ENCODE peak calls at places on chromosomes 4 and X, in five cellular contexts. Z, S, T, O and Y are unnamed samples.

GRCh38 chr4:46934731-46935130 is 25.7 kb upstream of the COX7B2 start:
- DNase-seq in Z (no peak), S (no peak), T (no peak), O (no peak), Y (no peak)

GRCh38 chr4:157994863-157995262 is 178.0 kb downstream of the GASK1B start:
- DNase-seq in Z (no peak), S (peak; percentile 30), T (no peak), O (no peak), Y (no peak)

GRCh38 chr4:73855406-73855805 is 2.3 kb downstream of the PF4V1 start:
- DNase-seq in Z (no peak), S (peak; percentile 43), T (no peak), O (no peak), Y (no peak)

GRCh38 chrX:120761810-120762209 is 113.9 kb downstream of the CT47B1 start:
- DNase-seq in Z (no peak), S (peak; percentile 79), T (peak; percentile 63), O (peak; percentile 5), Y (no peak)

GRCh38 chr4:168743576-168743975 is 246.7 kb downstream of the PALLD start:
- DNase-seq in Z (no peak), S (peak; percentile 45), T (no peak), O (peak; percentile 85), Y (no peak)

GRCh38 chrX:31499120-31499519 is 427.3 kb upstream of the FTHL17 start:
- DNase-seq in Z (no peak), S (peak; percentile 77), T (peak; percentile 49), O (peak; percentile 42), Y (no peak)

GRCh38 chrX:140765043-140765784 is 55.7 kb downstream of the LINC00632 start:
- DNase-seq in Z (no peak), S (peak; percentile 67), T (no peak), O (peak; percentile 62), Y (no peak)

GRCh38 chr4:7693237-7693608 is 246.4 kb downstream of the AFAP1 start:
- DNase-seq in Z (no peak), S (no peak), T (no peak), O (no peak), Y (peak; percentile 59)

GRCh38 chr4:48909697-48910096 is 3.1 kb upstream of the OCIAD2 start:
- DNase-seq in Z (no peak), S (peak; percentile 92), T (peak; percentile 98), O (peak; percentile 99), Y (no peak)

GRCh38 chrX:44105228-44105913 is 132.2 kb upstream of the NDP start:
- DNase-seq in Z (no peak), S (no peak), T (no peak), O (no peak), Y (no peak)

GRCh38 chr4:169372791-169373190 is 102.0 kb upstream of the SH3RF1 start:
- DNase-seq in Z (no peak), S (no peak), T (no peak), O (no peak), Y (no peak)

GRCh38 chr4:147822128-147822527 is 90.2 kb downstream of the ARHGAP10 start:
- DNase-seq in Z (peak; percentile 87), S (peak; percentile 98), T (no peak), O (peak; percentile 79), Y (no peak)

GRCh38 chrX:77493677-77494553 is 46.7 kb downstream of the FGF16 start:
- DNase-seq in Z (no peak), S (peak; percentile 30), T (peak; percentile 3), O (peak; percentile 88), Y (peak; percentile 76)

GRCh38 chr4:113476800-113477199 is 284.7 kb downstream of the CAMK2D start:
- DNase-seq in Z (no peak), S (no peak), T (no peak), O (peak; percentile 47), Y (no peak)

GRCh38 chr4:30181918-30182317 is 538.3 kb upstream of the PCDH7 start:
- DNase-seq in Z (no peak), S (no peak), T (no peak), O (no peak), Y (no peak)

GRCh38 chr4:152117501-152117900 is 356.7 kb upstream of the GATB start:
- DNase-seq in Z (no peak), S (no peak), T (no peak), O (no peak), Y (no peak)

GRCh38 chr4:10737335-10737734 is 52.8 kb upstream of the CLNK start:
- DNase-seq in Z (no peak), S (no peak), T (no peak), O (peak; percentile 69), Y (no peak)

GRCh38 chr4:169492436-169493163 is 119.8 kb downstream of the NEK1 start:
- DNase-seq in Z (no peak), S (peak; percentile 60), T (peak; percentile 26), O (peak; percentile 44), Y (no peak)

GRCh38 chr4:791866-792630 is 33.9 kb downstream of the CPLX1 start:
- DNase-seq in Z (no peak), S (peak; percentile 31), T (no peak), O (no peak), Y (peak; percentile 87)

GRCh38 chrX:153438522-153438921 is 7.3 kb downstream of the TREX2 start:
- DNase-seq in Z (no peak), S (peak; percentile 51), T (no peak), O (peak; percentile 7), Y (no peak)

GRCh38 chr4:159764343-159764952 is 661.6 kb downstream of the RAPGEF2 start:
- DNase-seq in Z (no peak), S (peak; percentile 68), T (peak; percentile 38), O (no peak), Y (no peak)

GRCh38 chr4:107719211-107719926 is 665 bp downstream of the PAPSS1 start:
- DNase-seq in Z (no peak), S (peak; percentile 36), T (no peak), O (peak; percentile 26), Y (no peak)

GRCh38 chrX:6026484-6026883 is 202.2 kb downstream of the NLGN4X start:
- DNase-seq in Z (no peak), S (no peak), T (no peak), O (no peak), Y (no peak)

GRCh38 chrX:12970691-12971202 is 4.2 kb upstream of the TMSB4X start:
- DNase-seq in Z (no peak), S (peak; percentile 81), T (peak; percentile 48), O (peak; percentile 75), Y (no peak)

GRCh38 chr4:122762520-122762919 is 30.0 kb downstream of the BBS12 start:
- DNase-seq in Z (no peak), S (no peak), T (no peak), O (no peak), Y (no peak)

GRCh38 chrX:116272328-116272727 is 101.8 kb downstream of the AGTR2 start:
- DNase-seq in Z (no peak), S (peak; percentile 95), T (peak; percentile 51), O (peak; percentile 69), Y (no peak)